ENCODE peak calls at places on chromosomes 12 and 14, in eight cellular contexts. V is GM23338, P is H1, Q is K562, T is HepG2, D is HCT116, A is endothelial cell of umbilical vein, N is GM12878. F is an unnamed sample.

GRCh38 chr12:30304528-30304927 is 391.1 kb downstream of the IPO8 start:
- DNase-seq in T (no peak), A (no peak), V (peak; percentile 3), Q (no peak), P (no peak), D (no peak), N (no peak), F (no peak)

GRCh38 chr12:6603095-6603567 is 4.0 kb downstream of the CHD4 start:
- DNase-seq in T (no peak), D (no peak), N (no peak), A (peak; percentile 13), Q (no peak), P (no peak), V (no peak), F (no peak)

GRCh38 chr12:104610513-104611235 is 153.9 kb downstream of the CHST11 start:
- DNase-seq in V (no peak), P (no peak), T (no peak), Q (no peak), N (no peak), A (no peak), D (no peak), F (no peak)

GRCh38 chr14:85247071-85247470 is 282.9 kb upstream of the FLRT2 start:
- DNase-seq in V (no peak), T (no peak), Q (no peak), D (no peak), N (no peak), P (no peak), A (no peak), F (no peak)

GRCh38 chr12:104258476-104259067 is 43.0 kb downstream of the TXNRD1 start:
- DNase-seq in P (no peak), N (no peak), D (no peak), Q (no peak), A (no peak), T (no peak), V (no peak), F (no peak)

GRCh38 chr14:68675233-68675577 is 117.7 kb downstream of the ZFP36L1 start:
- DNase-seq in A (peak; percentile 55), D (no peak), P (no peak), V (no peak), Q (no peak), N (no peak), T (peak; percentile 6), F (no peak)

GRCh38 chr12:46386877-46387629 is 14.5 kb upstream of the SLC38A2 start:
- DNase-seq in N (no peak), A (no peak), Q (no peak), D (no peak), P (no peak), V (peak; percentile 67), T (no peak), F (no peak)

GRCh38 chr14:25034803-25035681 is 14.9 kb downstream of the STXBP6 start:
- DNase-seq in P (no peak), D (no peak), V (no peak), Q (no peak), A (no peak), T (peak; percentile 99), N (no peak), F (no peak)

GRCh38 chr12:55957106-55957859 is 8.6 kb downstream of the PMEL start:
- DNase-seq in Q (no peak), D (no peak), V (no peak), T (no peak), P (no peak), A (no peak), N (no peak), F (no peak)

GRCh38 chr14:35149239-35149638 is 26.9 kb downstream of the PRORP start:
- DNase-seq in T (no peak), Q (no peak), A (no peak), N (no peak), D (no peak), P (no peak), V (no peak), F (no peak)

GRCh38 chr12:106919910-106920544 is 35.7 kb upstream of the TMEM263 start:
- DNase-seq in Q (peak; percentile 57), T (peak; percentile 28), A (peak; percentile 60), V (peak; percentile 73), D (peak; percentile 34), P (no peak), N (no peak), F (peak; percentile 65)

GRCh38 chr14:32417956-32418552 is 89.0 kb downstream of the AKAP6 start:
- DNase-seq in A (peak; percentile 89), Q (no peak), D (no peak), V (no peak), T (no peak), N (no peak), P (no peak), F (no peak)

GRCh38 chr12:113440336-113440735 is 18.2 kb downstream of the SDSL start:
- DNase-seq in V (no peak), D (no peak), N (no peak), Q (no peak), P (no peak), T (no peak), A (no peak), F (no peak)

DNA sequence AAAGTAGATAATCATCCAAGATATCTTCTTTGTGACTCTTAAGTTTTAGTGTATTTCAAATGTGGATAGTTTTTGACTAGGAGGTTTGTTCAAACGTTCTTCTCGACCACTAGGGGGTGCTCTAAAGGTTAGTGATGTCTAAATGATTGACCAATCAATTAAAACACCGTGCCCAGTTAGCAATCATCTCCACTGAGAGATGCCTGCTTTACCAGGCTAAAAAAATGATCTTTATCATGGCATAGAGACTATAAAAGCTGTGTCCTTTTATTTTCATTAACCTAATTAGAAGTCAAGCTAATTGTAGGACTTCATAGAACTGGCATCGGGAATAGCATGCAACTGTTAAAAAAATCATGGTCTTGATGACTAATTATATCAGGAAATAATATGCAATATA is 153.9 kb downstream of the PRKCH start:
- DNase-seq in Q (peak; percentile 44), N (no peak), P (no peak), V (peak; percentile 88), A (peak; percentile 74), T (peak; percentile 67), D (peak; percentile 56), F (no peak)
- TF ChIP-seq POLR2AphosphoS5 in Q (no peak), N (no peak), P (no peak), V (no peak), A (no peak), T (no peak), D (no peak), F (no peak)

DNA sequence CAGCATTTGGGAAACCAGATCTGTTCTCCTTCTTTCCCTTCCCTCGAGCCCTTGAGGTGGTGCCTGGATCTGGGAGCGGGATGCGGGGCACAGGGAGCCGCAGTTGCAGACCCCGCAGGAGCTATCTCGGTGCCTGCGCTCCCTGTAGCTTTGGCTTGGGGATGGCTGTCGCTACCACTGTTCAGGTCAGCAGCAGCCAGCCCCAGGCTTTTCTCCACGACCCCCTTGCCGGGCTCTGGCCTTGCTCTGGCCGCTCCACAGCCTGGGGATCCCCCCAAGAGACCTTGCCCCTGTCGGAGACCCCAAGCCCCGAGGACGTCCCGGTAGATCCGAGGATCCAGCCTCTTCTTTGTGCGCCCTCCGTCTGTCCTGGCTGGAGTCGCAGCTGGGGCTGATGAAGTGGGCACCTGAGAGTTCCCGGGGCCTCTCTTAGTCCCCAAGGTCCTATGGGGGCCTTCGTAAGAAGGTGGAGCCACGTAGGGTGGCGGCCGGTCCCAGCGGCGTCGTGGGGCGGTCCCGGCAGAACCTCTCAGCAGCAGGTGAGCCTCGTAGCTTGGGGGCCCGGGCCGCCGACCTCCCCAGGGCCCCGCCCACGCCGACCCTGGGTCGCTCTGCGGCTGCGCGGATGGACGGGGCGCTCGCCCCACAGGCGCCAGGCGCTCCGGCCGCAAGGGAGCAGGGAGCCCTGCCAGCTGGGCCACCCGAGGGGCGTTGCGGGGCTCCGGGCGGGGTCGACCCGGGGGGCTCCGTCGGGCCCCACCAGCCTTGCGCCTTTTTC is 1.3 kb downstream of the DDN start:
- DNase-seq in V (peak; percentile 74), Q (peak; percentile 84), A (no peak), D (no peak), P (peak; percentile 84), T (no peak), N (no peak), F (no peak)
- TF ChIP-seq EZH2 in V (peak; percentile 71), Q (no peak), A (peak; percentile 63), D (no peak), P (peak; percentile 92), T (no peak), N (no peak), F (no peak)

GRCh38 chr14:45664668-45665356 is 411.8 kb upstream of the MIS18BP1 start:
- DNase-seq in P (peak; percentile 70), N (no peak), T (no peak), A (no peak), D (no peak), V (peak; percentile 77), Q (no peak), F (no peak)

GRCh38 chr14:45658226-45658916 is 405.4 kb upstream of the MIS18BP1 start:
- DNase-seq in A (no peak), T (no peak), N (no peak), D (no peak), Q (no peak), V (no peak), P (no peak), F (no peak)

GRCh38 chr14:45658917-45659299 is 405.9 kb upstream of the MIS18BP1 start:
- DNase-seq in T (no peak), P (no peak), V (no peak), D (no peak), N (no peak), Q (no peak), A (no peak), F (no peak)
- H3K4me3 ChIP-seq in T (no peak overlapping the region), P (no peak overlapping the region), V (no peak overlapping the region), D (no peak overlapping the region), N (no peak overlapping the region), Q (no peak overlapping the region), A (no peak overlapping the region), F (no peak overlapping the region)

DNA sequence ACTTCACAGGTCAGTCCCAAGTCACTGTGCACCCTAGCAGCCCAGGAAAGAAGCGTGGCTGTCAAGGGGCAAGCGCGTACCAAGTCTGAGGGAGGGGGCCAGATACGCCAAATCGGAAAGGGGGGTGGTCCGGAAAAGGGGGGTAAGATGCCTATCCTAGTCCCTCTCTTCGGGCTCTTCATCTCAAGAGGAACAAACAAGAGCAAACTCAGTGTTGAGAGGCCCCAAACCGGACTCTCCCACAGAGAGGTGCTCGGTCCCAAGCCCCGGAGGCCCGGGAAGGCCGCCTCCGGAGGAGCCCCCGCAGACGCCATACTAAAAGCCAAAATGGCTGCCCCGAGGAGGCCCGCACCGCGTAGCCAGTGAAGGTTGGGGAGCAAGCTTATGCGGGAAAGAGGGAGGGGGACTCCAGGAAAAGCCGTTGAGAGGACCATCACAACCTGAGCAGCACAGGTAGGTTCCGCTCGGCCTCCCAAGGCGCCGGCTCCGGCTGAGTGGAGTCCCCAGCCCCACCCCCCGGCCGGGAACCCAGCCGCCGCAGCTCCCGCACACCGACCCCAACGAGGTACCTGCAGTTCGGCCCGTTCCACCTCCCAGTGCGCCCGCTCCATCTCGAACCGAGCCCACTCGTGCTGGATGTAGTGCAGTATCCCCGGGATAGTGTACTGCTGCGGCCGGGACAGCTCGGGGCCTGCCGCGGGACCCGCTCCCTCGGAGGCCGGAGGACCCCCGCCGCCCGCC is at the start of gene AP4S1:
- DNase-seq in A (peak; percentile 37), V (peak; percentile 71), T (peak; percentile 57), Q (peak; percentile 36), D (no peak), N (no peak), P (peak; percentile 82), F (no peak)
- TF ChIP-seq POLR2AphosphoS5 in A (no peak), V (peak; percentile 23), T (peak; percentile 59), Q (peak; percentile 39), D (peak; percentile 52), N (peak; percentile 65), P (peak; percentile 63), F (peak; percentile 32)

GRCh38 chr12:53935562-53936341 is 2.9 kb upstream of the HOXC13 start:
- DNase-seq in A (no peak), V (peak; percentile 52), Q (no peak), P (no peak), N (no peak), T (no peak), D (no peak), F (no peak)
- TF ChIP-seq EZH2 in A (peak; percentile 96), V (peak; percentile 99), Q (no peak), P (peak; percentile 99), N (no peak), T (peak; percentile 18), D (no peak), F (no peak)

F was measured in SK-N-MC.